ENCODE peak calls at places on chromosomes 13 and 19, in nine cellular contexts. V is left ventricle myocardium inferior, R is SK-N-SH, C is psoas muscle, D is lung, Q is lower lobe of right lung, M is kidney, H is endothelial cell of umbilical vein, S is keratinocyte. G is an unnamed sample.
A peak's percentile ranks its signal among the peaks of the same experiment; 100 is the strongest.

GRCh38 chr13:111893071-111893606 is 173.8 kb upstream of the SOX1 start:
- DNase-seq in Q (no peak), R (no peak), M (peak; percentile 52), D (no peak), S (no peak), V (no peak), C (no peak), H (no peak), G (peak; percentile 37)

GRCh38 chr13:95349267-95349666 is 48.0 kb upstream of the ABCC4 start:
- DNase-seq in M (no peak), D (no peak), Q (no peak), C (no peak), H (no peak), V (no peak), R (no peak), S (no peak), G (no peak)

GRCh38 chr19:17766543-17767131 is 15.4 kb downstream of the FCHO1 start:
- DNase-seq in M (peak; percentile 89), V (peak; percentile 76), C (peak; percentile 78), R (no peak), H (peak; percentile 73), Q (peak; percentile 90), D (peak; percentile 83), S (no peak), G (peak; percentile 81)

GRCh38 chr19:35265126-35265995 is 3.4 kb upstream of the USF2 start:
- DNase-seq in C (no peak), S (no peak), Q (peak; percentile 24), V (no peak), D (no peak), M (peak; percentile 56), R (no peak), H (no peak), G (no peak)

GRCh38 chr19:34096020-34096915 is 76.0 kb upstream of the LSM14A start:
- DNase-seq in V (no peak), M (no peak), C (no peak), H (peak; percentile 59), D (no peak), S (peak; percentile 7), R (peak; percentile 72), Q (no peak), G (no peak)

GRCh38 chr19:56837892-56838679 is 2.4 kb downstream of the PEG3 start:
- DNase-seq in C (peak; percentile 73), R (peak; percentile 64), V (peak; percentile 66), H (no peak), D (peak; percentile 71), Q (peak; percentile 60), S (no peak), M (peak; percentile 91), G (no peak)

GRCh38 chr13:110869805-110870706 is 44.8 kb downstream of the ANKRD10 start:
- DNase-seq in D (peak; percentile 88), S (peak; percentile 83), C (peak; percentile 93), Q (peak; percentile 76), M (peak; percentile 95), H (peak; percentile 99), R (peak; percentile 58), V (peak; percentile 74), G (no peak)

GRCh38 chr19:39111593-39112199 is 13.9 kb upstream of the PAK4 start:
- DNase-seq in S (no peak), C (no peak), M (no peak), Q (no peak), H (no peak), V (no peak), D (no peak), R (peak; percentile 50), G (no peak)

GRCh38 chr19:28596561-28597071 is 616.3 kb downstream of the UQCRFS1 start:
- DNase-seq in M (no peak), C (no peak), H (no peak), Q (no peak), V (no peak), S (no peak), R (no peak), D (no peak), G (no peak)

GRCh38 chr13:72180253-72180952 is 313.4 kb upstream of the DACH1 start:
- DNase-seq in V (no peak), R (no peak), C (no peak), S (no peak), D (no peak), Q (no peak), M (no peak), H (no peak), G (no peak)

GRCh38 chr19:46602392-46603194 is 1.5 kb downstream of the CALM3 start:
- DNase-seq in S (no peak), V (no peak), C (no peak), R (peak; percentile 67), D (no peak), M (no peak), Q (no peak), H (no peak), G (no peak)

GRCh38 chr13:42039457-42039945 is 8.9 kb upstream of the DGKH start:
- DNase-seq in M (no peak), H (no peak), Q (no peak), S (no peak), V (no peak), D (no peak), C (no peak), R (peak; percentile 24), G (no peak)

GRCh38 chr19:5621311-5621944 is 1.1 kb downstream of the SAFB2 start:
- DNase-seq in R (no peak), V (no peak), C (no peak), S (no peak), D (peak; percentile 34), M (peak; percentile 82), Q (no peak), H (peak; percentile 19), G (no peak)

GRCh38 chr19:5621945-5622464 is 571 bp downstream of the SAFB2 start:
- DNase-seq in V (no peak), H (peak; percentile 15), D (no peak), S (no peak), R (peak; percentile 29), M (no peak), Q (no peak), C (peak; percentile 37), G (no peak)

GRCh38 chr19:5623397-5624153 is 692 bp downstream of the SAFB start:
- DNase-seq in S (no peak), H (peak; percentile 28), M (no peak), Q (no peak), V (no peak), D (no peak), C (peak; percentile 39), R (peak; percentile 55), G (no peak)

GRCh38 chr19:5624154-5624663 is 1.3 kb downstream of the SAFB start:
- DNase-seq in M (no peak), S (no peak), D (peak; percentile 42), C (no peak), Q (peak; percentile 60), H (peak; percentile 59), V (peak; percentile 40), R (peak; percentile 35), G (no peak)

GRCh38 chr19:5622465-5623396 is at the start of the genes SAFB and SAFB2:
- DNase-seq in R (peak; percentile 99), C (peak; percentile 99), V (peak; percentile 99), H (peak; percentile 100), S (peak; percentile 96), D (peak; percentile 99), Q (peak; percentile 100), M (peak; percentile 100), G (peak; percentile 98)
- H3K4me1 ChIP-seq in R (peaks cover 34% of the 10 kb centered on the region), C (peaks cover 73% of the 10 kb centered on the region), V (peaks cover 96% of the 10 kb centered on the region), H (peaks cover 28% of the 10 kb centered on the region), S (peaks cover 22% of the 10 kb centered on the region), D (peaks cover 3% of the 10 kb centered on the region), Q (peaks cover 74% of the 10 kb centered on the region), M (peaks cover 36% of the 10 kb centered on the region), G (no peaks in the 10 kb centered on the region)

GRCh38 chr13:50596776-50597203 is 246.7 kb downstream of the DLEU7 start:
- DNase-seq in Q (no peak), H (no peak), D (no peak), M (no peak), C (no peak), V (no peak), S (no peak), R (peak; percentile 61), G (no peak)

GRCh38 chr13:50593228-50593627 is 250.3 kb downstream of the DLEU7 start:
- DNase-seq in S (no peak), M (no peak), C (no peak), Q (no peak), V (no peak), R (no peak), D (no peak), H (peak; percentile 18), G (no peak)

GRCh38 chr13:50592412-50593145 is 250.9 kb downstream of the DLEU7 start:
- DNase-seq in M (no peak), R (no peak), C (no peak), H (peak; percentile 29), V (no peak), D (no peak), S (peak; percentile 65), Q (no peak), G (no peak)

GRCh38 chr13:50596103-50596502 is 247.4 kb downstream of the DLEU7 start:
- DNase-seq in V (no peak), C (no peak), H (no peak), Q (no peak), S (no peak), M (no peak), R (peak; percentile 12), D (no peak), G (no peak)

GRCh38 chr13:50594276-50594970 is 249.1 kb downstream of the DLEU7 start:
- DNase-seq in C (no peak), V (no peak), M (no peak), D (no peak), S (no peak), Q (no peak), H (no peak), R (peak; percentile 27), G (no peak)
- H3K4me1 ChIP-seq in C (peaks cover 10% of the 10 kb centered on the region), V (peaks cover 64% of the 10 kb centered on the region), M (peaks cover 9% of the 10 kb centered on the region), D (peaks cover 1% of the 10 kb centered on the region), S (peaks cover 24% of the 10 kb centered on the region), Q (no peaks in the 10 kb centered on the region), H (peaks cover 5% of the 10 kb centered on the region), R (peaks cover 19% of the 10 kb centered on the region), G (peaks cover 4% of the 10 kb centered on the region)

DNA sequence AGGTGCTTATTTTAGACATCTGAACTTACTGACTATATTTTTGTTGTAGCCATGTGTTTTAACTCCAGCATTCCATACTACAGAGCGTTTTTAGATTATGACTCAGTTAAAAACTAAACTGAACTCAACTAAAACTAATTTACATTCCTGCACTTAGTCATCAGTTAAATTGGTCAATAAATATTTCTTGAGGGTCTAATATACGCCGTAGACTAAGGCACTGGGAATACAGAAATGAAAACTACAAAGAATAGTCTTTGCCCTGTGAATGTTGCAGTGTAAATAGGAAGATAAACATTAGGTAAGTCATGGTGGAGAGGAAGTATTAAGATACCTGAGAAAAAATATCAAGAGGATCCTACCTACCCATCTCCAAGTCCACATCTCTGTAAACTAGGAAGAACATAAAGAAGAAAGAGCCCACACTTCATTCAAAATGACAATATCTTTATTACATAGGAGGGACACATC is 52.7 kb downstream of the MBNL2 start:
- DNase-seq in H (peak; percentile 67), S (no peak), R (no peak), V (no peak), C (no peak), Q (no peak), D (no peak), M (no peak), G (no peak)
- H3K4me1 ChIP-seq in H (peaks cover 71% of the 10 kb centered on the region), S (peaks cover 76% of the 10 kb centered on the region), R (peaks cover 2% of the 10 kb centered on the region), V (peaks cover 98% of the 10 kb centered on the region), C (peaks cover 81% of the 10 kb centered on the region), Q (peaks cover 69% of the 10 kb centered on the region), D (peaks cover 5% of the 10 kb centered on the region), M (peaks cover 6% of the 10 kb centered on the region), G (no peaks in the 10 kb centered on the region)

DNA sequence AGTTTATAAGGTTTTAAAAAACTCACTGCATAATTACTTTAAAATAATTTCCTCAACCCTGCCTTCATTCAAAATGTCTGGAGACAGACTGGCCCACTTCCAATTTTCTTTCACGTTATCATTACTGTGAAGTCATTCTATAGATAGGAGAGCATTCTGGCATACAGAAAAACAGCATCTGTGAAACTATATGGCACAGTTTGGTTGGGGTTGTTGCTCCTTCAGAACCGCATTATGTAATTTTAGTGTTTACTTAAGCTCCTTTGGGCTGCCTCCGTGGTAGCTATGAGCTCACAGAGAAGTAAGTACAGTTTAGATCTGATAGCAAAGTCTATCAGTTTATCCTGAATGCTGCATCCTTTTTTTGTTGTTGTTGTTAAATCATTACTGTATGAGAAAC is 104.3 kb downstream of the KCNRG start:
- DNase-seq in H (peak; percentile 23), S (no peak), M (no peak), D (no peak), Q (no peak), R (peak; percentile 48), V (no peak), C (no peak), G (no peak)
- H3K4me1 ChIP-seq in H (peaks cover 18% of the 10 kb centered on the region), S (peaks cover 6% of the 10 kb centered on the region), M (peaks cover 5% of the 10 kb centered on the region), D (peaks cover 8% of the 10 kb centered on the region), Q (peaks cover 64% of the 10 kb centered on the region), R (peaks cover 7% of the 10 kb centered on the region), V (peaks cover 70% of the 10 kb centered on the region), C (peaks cover 43% of the 10 kb centered on the region), G (no peaks in the 10 kb centered on the region)